ENCODE peak calls at places on chromosomes 2 and 18, in ten cellular contexts. One of them, this sample, is unnamed.

GRCh38 chr2:168567840-168568239 is 111.8 kb downstream of the CERS6 start:
- DNase-seq in heart left ventricle: no peak
- DNase-seq in left ventricle myocardium inferior: no peak
- DNase-seq in PC-9: no peak
- DNase-seq in aorta: no peak
- DNase-seq in transverse colon: no peak
- DNase-seq in testis: no peak
- DNase-seq in GM23338: no peak
- DNase-seq in spleen: no peak
- DNase-seq in tibial artery: no peak
- DNase-seq in this sample: no peak

GRCh38 chr2:46181789-46182530 is 115.2 kb upstream of the EPAS1 start:
- DNase-seq in heart left ventricle: no peak
- DNase-seq in left ventricle myocardium inferior: no peak
- DNase-seq in PC-9: no peak
- DNase-seq in aorta: no peak
- DNase-seq in transverse colon: no peak
- DNase-seq in testis: no peak
- DNase-seq in GM23338: no peak
- DNase-seq in spleen: no peak
- DNase-seq in tibial artery: no peak
- DNase-seq in this sample: peak; percentile 57

GRCh38 chr2:53314718-53315117 is 452.9 kb upstream of the CHAC2 start:
- DNase-seq in heart left ventricle: no peak
- DNase-seq in left ventricle myocardium inferior: no peak
- DNase-seq in PC-9: no peak
- DNase-seq in aorta: no peak
- DNase-seq in transverse colon: no peak
- DNase-seq in testis: no peak
- DNase-seq in GM23338: no peak
- DNase-seq in spleen: no peak
- DNase-seq in tibial artery: no peak
- DNase-seq in this sample: no peak

GRCh38 chr18:74951165-74951760 is 257.7 kb downstream of the PTGR3 start:
- DNase-seq in heart left ventricle: no peak
- DNase-seq in left ventricle myocardium inferior: no peak
- DNase-seq in PC-9: peak; percentile 35
- DNase-seq in aorta: peak; percentile 68
- DNase-seq in transverse colon: peak; percentile 45
- DNase-seq in testis: peak; percentile 62
- DNase-seq in GM23338: no peak
- DNase-seq in spleen: no peak
- DNase-seq in tibial artery: peak; percentile 55
- DNase-seq in this sample: no peak

GRCh38 chr2:72129676-72130340 is 17.9 kb downstream of the CYP26B1 start:
- DNase-seq in heart left ventricle: no peak
- DNase-seq in left ventricle myocardium inferior: no peak
- DNase-seq in PC-9: no peak
- DNase-seq in aorta: peak; percentile 31
- DNase-seq in transverse colon: no peak
- DNase-seq in testis: no peak
- DNase-seq in GM23338: no peak
- DNase-seq in spleen: peak; percentile 53
- DNase-seq in tibial artery: no peak
- DNase-seq in this sample: peak; percentile 41

GRCh38 chr2:85779641-85780315 is 26.0 kb downstream of the ATOH8 start:
- DNase-seq in heart left ventricle: peak; percentile 63
- DNase-seq in left ventricle myocardium inferior: no peak
- DNase-seq in PC-9: no peak
- DNase-seq in aorta: no peak
- DNase-seq in transverse colon: no peak
- DNase-seq in testis: no peak
- DNase-seq in GM23338: no peak
- DNase-seq in spleen: peak; percentile 45
- DNase-seq in tibial artery: no peak
- DNase-seq in this sample: no peak

GRCh38 chr2:197307236-197307932 is 3.2 kb downstream of the ANKRD44 start:
- DNase-seq in heart left ventricle: no peak
- DNase-seq in left ventricle myocardium inferior: no peak
- DNase-seq in PC-9: no peak
- DNase-seq in aorta: no peak
- DNase-seq in transverse colon: no peak
- DNase-seq in testis: no peak
- DNase-seq in GM23338: no peak
- DNase-seq in spleen: no peak
- DNase-seq in tibial artery: no peak
- DNase-seq in this sample: no peak

GRCh38 chr2:196230051-196230450 is 58.7 kb upstream of the STK17B start:
- DNase-seq in heart left ventricle: no peak
- DNase-seq in left ventricle myocardium inferior: no peak
- DNase-seq in PC-9: no peak
- DNase-seq in aorta: no peak
- DNase-seq in transverse colon: peak; percentile 42
- DNase-seq in testis: no peak
- DNase-seq in GM23338: no peak
- DNase-seq in spleen: no peak
- DNase-seq in tibial artery: no peak
- DNase-seq in this sample: no peak

GRCh38 chr2:109129356-109129920 is 433 bp downstream of the SH3RF3 start:
- DNase-seq in heart left ventricle: peak; percentile 74
- DNase-seq in left ventricle myocardium inferior: peak; percentile 44
- DNase-seq in PC-9: peak; percentile 46
- DNase-seq in aorta: peak; percentile 60
- DNase-seq in transverse colon: no peak
- DNase-seq in testis: peak; percentile 44
- DNase-seq in GM23338: peak; percentile 43
- DNase-seq in spleen: peak; percentile 85
- DNase-seq in tibial artery: no peak
- DNase-seq in this sample: no peak

GRCh38 chr2:10570076-10570475 is 119.7 kb downstream of the NOL10 start:
- DNase-seq in heart left ventricle: no peak
- DNase-seq in left ventricle myocardium inferior: no peak
- DNase-seq in PC-9: no peak
- DNase-seq in aorta: no peak
- DNase-seq in transverse colon: no peak
- DNase-seq in testis: no peak
- DNase-seq in GM23338: no peak
- DNase-seq in spleen: no peak
- DNase-seq in tibial artery: no peak
- DNase-seq in this sample: no peak

GRCh38 chr2:139790807-139791206 is 1010.6 kb upstream of the NXPH2 start:
- DNase-seq in heart left ventricle: no peak
- DNase-seq in left ventricle myocardium inferior: no peak
- DNase-seq in PC-9: no peak
- DNase-seq in aorta: no peak
- DNase-seq in transverse colon: no peak
- DNase-seq in testis: no peak
- DNase-seq in GM23338: peak; percentile 50
- DNase-seq in spleen: no peak
- DNase-seq in tibial artery: no peak
- DNase-seq in this sample: no peak

DNA sequence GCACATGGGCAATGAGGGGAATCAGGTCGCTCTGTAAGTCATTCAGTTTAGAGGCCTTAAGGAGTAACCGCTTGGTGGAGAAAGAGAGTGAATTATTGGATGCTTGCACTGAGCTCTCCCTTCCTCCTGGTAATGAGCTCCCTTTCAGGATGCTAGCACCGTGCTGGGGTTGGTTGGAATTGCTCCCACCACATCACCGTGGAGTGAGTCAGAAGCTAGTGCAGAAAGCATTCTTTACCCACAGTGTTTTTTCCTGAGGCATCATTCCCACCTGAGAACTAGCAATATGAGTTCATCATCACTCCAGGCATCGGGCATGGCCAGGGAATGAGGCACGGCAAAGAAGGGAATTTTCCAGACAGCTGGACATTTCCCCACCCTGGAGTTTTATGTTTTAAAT is 57.6 kb downstream of the ITGB6 start:
- DNase-seq in heart left ventricle: no peak
- DNase-seq in left ventricle myocardium inferior: no peak
- DNase-seq in PC-9: no peak
- DNase-seq in aorta: no peak
- DNase-seq in transverse colon: no peak
- DNase-seq in testis: no peak
- DNase-seq in GM23338: no peak
- DNase-seq in spleen: no peak
- DNase-seq in tibial artery: no peak
- DNase-seq in this sample: no peak
- H3K27ac ChIP-seq in heart left ventricle: no peak overlapping the region
- H3K27ac ChIP-seq in left ventricle myocardium inferior: no peak overlapping the region
- H3K27ac ChIP-seq in PC-9: no peak overlapping the region
- H3K27ac ChIP-seq in aorta: no peak overlapping the region
- H3K27ac ChIP-seq in transverse colon: no peak overlapping the region
- H3K27ac ChIP-seq in testis: no peak overlapping the region
- H3K27ac ChIP-seq in GM23338: no peak overlapping the region
- H3K27ac ChIP-seq in spleen: no peak overlapping the region
- H3K27ac ChIP-seq in tibial artery: no peak overlapping the region
- H3K27ac ChIP-seq in this sample: no peak overlapping the region

GRCh38 chr2:67838205-67838604 is 224.6 kb downstream of the C1D start:
- DNase-seq in heart left ventricle: no peak
- DNase-seq in left ventricle myocardium inferior: no peak
- DNase-seq in PC-9: no peak
- DNase-seq in aorta: no peak
- DNase-seq in transverse colon: no peak
- DNase-seq in testis: no peak
- DNase-seq in GM23338: no peak
- DNase-seq in spleen: no peak
- DNase-seq in tibial artery: no peak
- DNase-seq in this sample: no peak

GRCh38 chr2:67841711-67842110 is 221.1 kb downstream of the C1D start:
- DNase-seq in heart left ventricle: no peak
- DNase-seq in left ventricle myocardium inferior: no peak
- DNase-seq in PC-9: no peak
- DNase-seq in aorta: no peak
- DNase-seq in transverse colon: no peak
- DNase-seq in testis: no peak
- DNase-seq in GM23338: no peak
- DNase-seq in spleen: no peak
- DNase-seq in tibial artery: no peak
- DNase-seq in this sample: no peak

GRCh38 chr2:67840460-67841068 is 222.2 kb downstream of the C1D start:
- DNase-seq in heart left ventricle: peak; percentile 77
- DNase-seq in left ventricle myocardium inferior: peak; percentile 50
- DNase-seq in PC-9: peak; percentile 65
- DNase-seq in aorta: peak; percentile 71
- DNase-seq in transverse colon: peak; percentile 59
- DNase-seq in testis: peak; percentile 72
- DNase-seq in GM23338: peak; percentile 76
- DNase-seq in spleen: peak; percentile 82
- DNase-seq in tibial artery: peak; percentile 35
- DNase-seq in this sample: no peak

GRCh38 chr2:67839242-67839641 is 223.6 kb downstream of the C1D start:
- DNase-seq in heart left ventricle: no peak
- DNase-seq in left ventricle myocardium inferior: no peak
- DNase-seq in PC-9: no peak
- DNase-seq in aorta: no peak
- DNase-seq in transverse colon: no peak
- DNase-seq in testis: no peak
- DNase-seq in GM23338: no peak
- DNase-seq in spleen: no peak
- DNase-seq in tibial artery: no peak
- DNase-seq in this sample: no peak

DNA sequence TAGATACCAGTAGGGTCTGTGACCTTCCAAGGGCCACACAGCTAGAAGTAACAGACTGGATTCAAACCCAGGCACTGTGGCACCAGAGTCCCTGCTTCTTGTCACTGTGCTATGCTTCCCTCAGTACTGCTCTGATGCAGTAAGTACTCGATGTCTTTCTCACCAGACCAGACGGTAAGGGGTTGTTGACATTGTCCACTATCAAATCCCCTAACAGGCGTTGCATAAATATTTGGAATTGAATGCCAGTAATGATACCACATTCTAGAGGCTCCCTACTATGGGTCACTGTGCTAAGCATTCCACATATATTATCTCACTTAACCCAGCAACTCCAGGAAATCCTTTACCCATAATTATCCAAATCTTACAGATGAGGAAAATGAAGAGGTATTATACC is 223.1 kb downstream of the C1D start:
- DNase-seq in heart left ventricle: no peak
- DNase-seq in left ventricle myocardium inferior: no peak
- DNase-seq in PC-9: no peak
- DNase-seq in aorta: no peak
- DNase-seq in transverse colon: no peak
- DNase-seq in testis: no peak
- DNase-seq in GM23338: no peak
- DNase-seq in spleen: no peak
- DNase-seq in tibial artery: no peak
- DNase-seq in this sample: no peak
- H3K27ac ChIP-seq in heart left ventricle: no peak overlapping the region
- H3K27ac ChIP-seq in left ventricle myocardium inferior: no peak overlapping the region
- H3K27ac ChIP-seq in PC-9: no peak overlapping the region
- H3K27ac ChIP-seq in aorta: no peak overlapping the region
- H3K27ac ChIP-seq in transverse colon: no peak overlapping the region
- H3K27ac ChIP-seq in testis: no peak overlapping the region
- H3K27ac ChIP-seq in GM23338: no peak overlapping the region
- H3K27ac ChIP-seq in spleen: no peak overlapping the region
- H3K27ac ChIP-seq in tibial artery: no peak overlapping the region
- H3K27ac ChIP-seq in this sample: no peak overlapping the region

DNA sequence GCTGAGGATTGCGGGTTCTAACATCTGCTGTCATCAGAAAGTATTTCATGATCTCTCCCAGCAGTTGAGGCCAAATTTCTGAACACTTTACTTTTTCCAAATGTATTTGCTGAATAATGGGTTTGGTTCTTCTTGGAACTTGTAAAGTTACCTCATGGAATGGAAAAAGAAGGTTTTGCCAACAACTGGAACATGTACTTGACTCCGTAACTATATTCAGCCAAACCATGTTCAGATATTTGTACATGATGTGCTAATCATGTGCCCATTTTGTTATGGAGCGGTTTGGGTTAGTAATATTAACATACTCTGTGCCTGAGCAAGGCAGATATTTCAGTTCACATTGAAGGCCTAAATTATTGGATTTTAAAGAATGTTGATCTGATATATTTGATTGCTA is 119.6 kb downstream of the LCLAT1 start:
- DNase-seq in heart left ventricle: no peak
- DNase-seq in left ventricle myocardium inferior: no peak
- DNase-seq in PC-9: no peak
- DNase-seq in aorta: no peak
- DNase-seq in transverse colon: no peak
- DNase-seq in testis: no peak
- DNase-seq in GM23338: no peak
- DNase-seq in spleen: no peak
- DNase-seq in tibial artery: no peak
- DNase-seq in this sample: no peak
- H3K27ac ChIP-seq in heart left ventricle: no peak overlapping the region
- H3K27ac ChIP-seq in left ventricle myocardium inferior: peak overlapping the region; percentile 73
- H3K27ac ChIP-seq in PC-9: no peak overlapping the region
- H3K27ac ChIP-seq in aorta: peak overlapping the region; percentile 57
- H3K27ac ChIP-seq in transverse colon: peak overlapping the region; percentile 50
- H3K27ac ChIP-seq in testis: peak overlapping the region; percentile 79
- H3K27ac ChIP-seq in GM23338: peak overlapping the region; percentile 3
- H3K27ac ChIP-seq in spleen: no peak overlapping the region
- H3K27ac ChIP-seq in tibial artery: peak overlapping the region; percentile 78
- H3K27ac ChIP-seq in this sample: peak overlapping the region; percentile 88

DNA sequence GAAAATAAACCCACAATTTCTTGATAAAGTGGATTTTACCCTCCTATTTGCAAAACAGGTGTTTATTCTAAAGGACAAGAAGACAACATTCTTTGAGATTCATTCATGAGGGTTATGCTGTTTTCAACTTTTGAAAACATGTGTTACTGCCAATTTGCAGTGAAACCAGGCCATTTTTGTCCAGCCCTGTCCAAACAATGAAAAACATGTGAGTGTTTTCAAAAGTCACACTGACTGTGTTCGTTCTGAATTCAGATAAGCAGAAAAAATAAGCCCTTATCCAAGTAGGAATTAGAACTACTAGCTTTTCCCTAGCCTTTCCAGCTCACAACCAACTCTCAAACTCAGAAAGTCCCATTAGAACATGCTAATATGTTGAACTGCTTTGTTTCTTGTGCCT is 148.1 kb upstream of the PID1 start:
- DNase-seq in heart left ventricle: no peak
- DNase-seq in left ventricle myocardium inferior: no peak
- DNase-seq in PC-9: no peak
- DNase-seq in aorta: no peak
- DNase-seq in transverse colon: no peak
- DNase-seq in testis: no peak
- DNase-seq in GM23338: no peak
- DNase-seq in spleen: no peak
- DNase-seq in tibial artery: no peak
- DNase-seq in this sample: no peak
- H3K27ac ChIP-seq in heart left ventricle: peak overlapping the region; percentile 15
- H3K27ac ChIP-seq in left ventricle myocardium inferior: peak overlapping the region; percentile 82
- H3K27ac ChIP-seq in PC-9: no peak overlapping the region
- H3K27ac ChIP-seq in aorta: peak overlapping the region; percentile 85
- H3K27ac ChIP-seq in transverse colon: no peak overlapping the region
- H3K27ac ChIP-seq in testis: peak overlapping the region; percentile 83
- H3K27ac ChIP-seq in GM23338: no peak overlapping the region
- H3K27ac ChIP-seq in spleen: no peak overlapping the region
- H3K27ac ChIP-seq in tibial artery: peak overlapping the region; percentile 71
- H3K27ac ChIP-seq in this sample: peak overlapping the region; percentile 80